ENCODE peak calls at places on chromosome 15, in ten cellular contexts. I is stimulated activated CD4-positive, alpha-beta T cell treated with anti-CD3 and anti-CD28 coated beads, Interleukin-1b, Interleukin-23, amount 100 ng/mL, for 24 hours; O is HEK293T; F is OCI-M1; D is head of caudate nucleus; U is SW 1271; A is aorta; B is T1000; H is activated naive CD8-positive, alpha-beta T cell treated with anti-CD3 and anti-CD28 coated beads for 36 hours; X is upper lobe of right lung. R is an unnamed sample.

GRCh38 chr15:39770748-39771689 is 11.6 kb downstream of the FSIP1 start:
- DNase-seq in H (no peak), D (no peak), U (no peak), B (peak; percentile 39), I (no peak), O (no peak), F (no peak), A (no peak), X (no peak), R (peak; percentile 9)

GRCh38 chr15:69013726-69014406 is 629 bp upstream of the NOX5 start:
- DNase-seq in X (no peak), D (no peak), A (no peak), F (no peak), B (no peak), O (no peak), H (no peak), I (no peak), U (no peak), R (no peak)

GRCh38 chr15:90607361-90607760 is 77.6 kb downstream of the CRTC3 start:
- DNase-seq in D (no peak), O (no peak), X (no peak), A (no peak), B (no peak), I (no peak), H (no peak), F (no peak), U (no peak), R (no peak)

GRCh38 chr15:79858469-79858868 is 38.3 kb downstream of the MTHFS start:
- DNase-seq in H (no peak), X (no peak), O (no peak), D (no peak), A (no peak), I (no peak), U (peak; percentile 14), F (peak; percentile 38), B (no peak), R (no peak)

GRCh38 chr15:93026359-93026758 is 62.7 kb downstream of the RGMA start:
- DNase-seq in D (no peak), B (no peak), O (no peak), A (no peak), X (no peak), F (no peak), H (no peak), U (no peak), I (no peak), R (no peak)

GRCh38 chr15:65904301-65904700 is 35.0 kb downstream of the RAB11A start:
- DNase-seq in I (no peak), F (no peak), X (no peak), U (no peak), A (no peak), D (no peak), H (no peak), B (no peak), O (no peak), R (no peak)

GRCh38 chr15:81506936-81507335 is 132.9 kb upstream of the TMC3 start:
- DNase-seq in A (no peak), I (no peak), B (no peak), U (no peak), D (no peak), H (no peak), X (no peak), O (no peak), F (no peak), R (no peak)

GRCh38 chr15:88841201-88841600 is 38.0 kb downstream of the ACAN start:
- DNase-seq in D (no peak), A (no peak), F (no peak), H (no peak), X (no peak), U (no peak), O (no peak), B (no peak), I (no peak), R (no peak)

GRCh38 chr15:58292761-58293175 is 139.0 kb upstream of the LIPC start:
- DNase-seq in X (no peak), D (no peak), I (no peak), F (no peak), A (no peak), U (no peak), O (no peak), B (no peak), H (peak; percentile 21), R (no peak)

GRCh38 chr15:71547066-71547465 is 263.3 kb upstream of the NR2E3 start:
- DNase-seq in B (no peak), X (peak; percentile 64), U (no peak), D (no peak), A (no peak), I (no peak), O (peak; percentile 40), F (no peak), H (no peak), R (peak; percentile 17)

GRCh38 chr15:60392986-60393811 is 4.6 kb downstream of the ANXA2 start:
- DNase-seq in B (peak; percentile 80), H (no peak), D (no peak), F (no peak), O (peak; percentile 35), A (peak; percentile 76), U (peak; percentile 98), I (no peak), X (no peak), R (peak; percentile 78)

GRCh38 chr15:101009176-101009575 is 90.0 kb downstream of the LRRK1 start:
- DNase-seq in O (no peak), B (no peak), X (no peak), U (no peak), F (no peak), A (no peak), I (no peak), H (no peak), D (no peak), R (no peak)

GRCh38 chr15:45165536-45165935 is 22.2 kb downstream of the SHF start:
- DNase-seq in D (no peak), I (no peak), A (no peak), O (no peak), F (no peak), X (no peak), B (no peak), H (no peak), U (no peak), R (no peak)

GRCh38 chr15:70083946-70084345 is 13.8 kb downstream of the TLE3 start:
- DNase-seq in I (no peak), H (no peak), U (no peak), A (no peak), O (no peak), F (no peak), D (no peak), B (no peak), X (no peak), R (no peak)

GRCh38 chr15:53716909-53717878 is 42.3 kb downstream of the WDR72 start:
- DNase-seq in D (no peak), F (peak; percentile 57), X (no peak), B (no peak), H (no peak), I (no peak), A (no peak), O (no peak), U (peak; percentile 2), R (peak; percentile 50)

GRCh38 chr15:20340931-20341661 is 200.5 kb downstream of the GOLGA6L6 start:
- DNase-seq in B (no peak), U (no peak), A (peak; percentile 88), O (no peak), D (peak; percentile 63), I (no peak), F (no peak), X (peak; percentile 90), H (no peak), R (peak; percentile 50)

GRCh38 chr15:95284933-95285401 is 1045.5 kb upstream of the NR2F2 start:
- DNase-seq in B (no peak), F (peak; percentile 89), I (no peak), O (no peak), A (no peak), U (no peak), H (peak; percentile 17), D (no peak), X (no peak), R (peak; percentile 24)

GRCh38 chr15:66741646-66742045 is 39.6 kb downstream of the SMAD6 start:
- DNase-seq in O (no peak), I (no peak), U (no peak), B (no peak), H (no peak), D (no peak), A (no peak), X (no peak), F (no peak), R (no peak)

GRCh38 chr15:79475312-79475711 is 43.2 kb downstream of the MINAR1 start:
- DNase-seq in B (no peak), F (no peak), A (no peak), I (no peak), X (no peak), D (no peak), O (no peak), H (no peak), U (no peak), R (no peak)

GRCh38 chr15:51818156-51818555 is 11.3 kb upstream of the TMOD3 start:
- DNase-seq in F (no peak), X (no peak), A (no peak), B (no peak), D (no peak), U (no peak), H (no peak), O (no peak), I (no peak), R (no peak)

GRCh38 chr15:34206016-34206415 is 3.9 kb downstream of the KATNBL1 start:
- DNase-seq in X (no peak), D (no peak), I (no peak), A (no peak), B (no peak), O (no peak), U (no peak), H (no peak), F (no peak), R (no peak)

GRCh38 chr15:33344530-33344929 is 33.8 kb downstream of the RYR3 start:
- DNase-seq in B (no peak), X (no peak), D (no peak), O (no peak), I (no peak), U (no peak), F (no peak), H (no peak), A (no peak), R (no peak)

GRCh38 chr15:67366904-67367303 is 112.3 kb downstream of the IQCH start:
- DNase-seq in F (no peak), O (no peak), A (no peak), H (peak; percentile 4), D (no peak), X (no peak), U (no peak), B (no peak), I (no peak), R (no peak)

GRCh38 chr15:81611679-81612078 is 237.7 kb upstream of the TMC3 start:
- DNase-seq in H (no peak), B (no peak), X (no peak), O (no peak), A (no peak), I (no peak), F (no peak), D (no peak), U (no peak), R (no peak)

GRCh38 chr15:98933376-98933775 is 74.2 kb downstream of the PGPEP1L start:
- DNase-seq in A (no peak), I (no peak), X (no peak), O (no peak), F (no peak), D (no peak), U (no peak), B (no peak), H (no peak), R (no peak)

GRCh38 chr15:85702321-85703230 is 92.1 kb downstream of the KLHL25 start:
- DNase-seq in A (no peak), X (no peak), F (peak; percentile 79), B (no peak), U (no peak), O (no peak), D (no peak), I (no peak), H (peak; percentile 39), R (no peak)

GRCh38 chr15:89187911-89188514 is 33.4 kb downstream of the RLBP1 start:
- DNase-seq in H (no peak), D (no peak), F (no peak), U (no peak), A (no peak), O (no peak), B (no peak), I (no peak), X (peak; percentile 84), R (no peak)

GRCh38 chr15:70023769-70024491 is 73.8 kb downstream of the TLE3 start:
- DNase-seq in I (no peak), X (peak; percentile 71), A (peak; percentile 72), D (no peak), B (no peak), O (no peak), F (no peak), U (no peak), H (no peak), R (peak; percentile 51)